ENCODE peak calls at places on chromosomes 6 and 20, in nine cellular contexts. O is A549, L is fibroblast of mammary gland, U is GM12865, G is MM.1S, Y is cardiac muscle cell, X is colonic mucosa, H is dorsolateral prefrontal cortex, Z is neuronal stem cell. T is an unnamed sample.

GRCh38 chr6:168194732-168195565 is 115.9 kb upstream of the FRMD1 start:
- DNase-seq in Z (no peak), U (no peak), L (no peak), G (no peak), X (no peak), Y (no peak), O (no peak), H (peak; percentile 33), T (no peak)

GRCh38 chr6:157908369-157909281 is 73.0 kb upstream of the SYNJ2 start:
- DNase-seq in O (no peak), X (no peak), G (no peak), L (no peak), Y (no peak), U (peak; percentile 23), Z (no peak), H (no peak), T (peak; percentile 19)

GRCh38 chr6:147506704-147507114 is 1.8 kb upstream of the SAMD5 start:
- DNase-seq in Z (peak; percentile 51), L (peak; percentile 49), Y (peak; percentile 78), G (peak; percentile 38), H (peak; percentile 81), X (peak; percentile 87), U (peak; percentile 58), O (peak; percentile 55), T (no peak)

GRCh38 chr6:52543262-52543661 is 33.6 kb downstream of the TRAM2 start:
- DNase-seq in Y (no peak), L (peak; percentile 65), H (no peak), G (no peak), O (no peak), U (no peak), Z (no peak), X (no peak), T (no peak)

GRCh38 chr6:9461161-9461560 is 953.7 kb downstream of the TFAP2A start:
- DNase-seq in O (no peak), L (no peak), G (no peak), H (no peak), Z (no peak), U (no peak), Y (no peak), X (no peak), T (no peak)

GRCh38 chr6:90217621-90218496 is 78.8 kb downstream of the BACH2 start:
- DNase-seq in Y (peak; percentile 85), O (peak; percentile 87), G (no peak), H (peak; percentile 48), U (no peak), X (peak; percentile 36), Z (no peak), L (peak; percentile 84), T (no peak)

GRCh38 chr6:157679605-157680580 is 143.2 kb upstream of the SNX9 start:
- DNase-seq in Z (no peak), L (peak; percentile 19), Y (no peak), X (no peak), U (peak; percentile 14), G (no peak), O (peak; percentile 28), H (no peak), T (no peak)

GRCh38 chr6:35049885-35050284 is 91.3 kb downstream of the TCP11 start:
- DNase-seq in G (no peak), Y (no peak), O (no peak), X (peak; percentile 56), H (no peak), L (peak; percentile 77), U (no peak), Z (no peak), T (no peak)

GRCh38 chr20:57070296-57070695 is 196.1 kb downstream of the BMP7 start:
- DNase-seq in X (no peak), G (no peak), U (no peak), Z (no peak), H (no peak), L (no peak), O (no peak), Y (no peak), T (no peak)

GRCh38 chr6:43203718-43204095 is 21.7 kb downstream of the CUL9 start:
- DNase-seq in O (no peak), Y (no peak), X (no peak), H (no peak), G (no peak), Z (no peak), L (no peak), U (no peak), T (no peak)

GRCh38 chr6:69865126-69865525 is 1.2 kb upstream of the COL19A1 start:
- DNase-seq in L (peak; percentile 73), Z (no peak), O (no peak), X (no peak), G (no peak), U (no peak), H (no peak), Y (no peak), T (no peak)

GRCh38 chr20:62489186-62489939 is 13.6 kb upstream of the GATA5 start:
- DNase-seq in L (no peak), Z (no peak), H (no peak), U (no peak), X (no peak), Y (no peak), G (no peak), O (peak; percentile 36), T (no peak)

GRCh38 chr20:51654495-51654894 is 112.0 kb upstream of the NFATC2 start:
- DNase-seq in O (no peak), Y (no peak), Z (no peak), L (no peak), H (no peak), G (no peak), U (no peak), X (no peak), T (no peak)

GRCh38 chr20:9928955-9929354 is 90.1 kb upstream of the PAK5 start:
- DNase-seq in O (no peak), L (no peak), G (no peak), Y (no peak), H (no peak), X (no peak), U (no peak), Z (no peak), T (no peak)

GRCh38 chr6:9620263-9620662 is 794.6 kb downstream of the TFAP2A start:
- DNase-seq in U (peak; percentile 46), H (no peak), L (no peak), Z (no peak), Y (no peak), X (no peak), O (no peak), G (no peak), T (no peak)

GRCh38 chr20:6792789-6793188 is 25.3 kb downstream of the BMP2 start:
- DNase-seq in U (no peak), L (no peak), Y (no peak), X (no peak), O (no peak), G (no peak), H (no peak), Z (no peak), T (no peak)

GRCh38 chr6:104531591-104531990 is 328.1 kb downstream of the HACE1 start:
- DNase-seq in Y (no peak), O (no peak), U (no peak), Z (no peak), H (no peak), G (no peak), L (no peak), X (no peak), T (no peak)

GRCh38 chr6:38354033-38354373 is 285.7 kb downstream of the BTBD9 start:
- DNase-seq in H (no peak), U (peak; percentile 26), L (no peak), X (no peak), G (no peak), O (no peak), Z (no peak), Y (no peak), T (no peak)

DNA sequence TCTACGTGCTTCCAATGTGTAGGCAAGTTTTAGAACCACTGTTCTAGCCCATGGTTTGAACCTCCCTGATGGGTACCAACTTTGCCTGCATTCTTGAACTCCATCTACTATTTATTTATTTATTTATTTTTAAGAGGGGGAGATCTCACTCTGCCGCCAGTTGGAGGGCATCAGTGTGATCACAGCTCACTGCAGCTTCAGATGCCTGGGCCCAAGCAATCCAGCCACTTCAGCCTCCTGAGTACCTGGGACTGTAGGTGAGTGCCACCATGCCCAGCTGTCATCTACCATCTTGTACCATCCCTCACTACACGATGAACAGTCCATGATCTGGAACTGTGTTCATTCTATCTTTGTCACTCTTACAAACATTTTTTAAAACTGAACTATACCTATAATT is 28.2 kb downstream of the HLA-F start:
- DNase-seq in G (no peak), U (no peak), L (no peak), Z (no peak), X (no peak), Y (no peak), H (no peak), O (no peak), T (no peak)
- H3K4me3 ChIP-seq in G (no peak overlapping the region), U (peak overlapping the region; percentile 95), L (peak overlapping the region; percentile 81), Z (no peak overlapping the region), X (no peak overlapping the region), Y (no peak overlapping the region), H (no peak overlapping the region), O (no peak overlapping the region), T (no peak overlapping the region)

GRCh38 chr6:14921170-14921569 is 324.7 kb upstream of the JARID2 start:
- DNase-seq in O (no peak), L (no peak), U (no peak), H (no peak), Z (no peak), X (peak; percentile 32), G (no peak), Y (no peak), T (no peak)
- H3K4me3 ChIP-seq in O (no peak overlapping the region), L (no peak overlapping the region), U (no peak overlapping the region), H (no peak overlapping the region), Z (peak overlapping the region; percentile 12), X (no peak overlapping the region), G (no peak overlapping the region), Y (no peak overlapping the region), T (no peak overlapping the region)

GRCh38 chr20:49098136-49098535 is 52.0 kb downstream of the CSE1L start:
- DNase-seq in L (no peak), X (no peak), H (no peak), O (no peak), U (no peak), Z (no peak), G (no peak), Y (no peak), T (no peak)

GRCh38 chr20:49099011-49099410 is 52.9 kb downstream of the CSE1L start:
- DNase-seq in U (no peak), G (no peak), L (no peak), Y (no peak), O (no peak), X (no peak), Z (no peak), H (no peak), T (no peak)

GRCh38 chr20:49103647-49104364 is 57.7 kb downstream of the CSE1L start:
- DNase-seq in Y (no peak), O (no peak), Z (no peak), X (no peak), H (no peak), G (no peak), U (no peak), L (no peak), T (no peak)

GRCh38 chr20:49103019-49103418 is 56.9 kb downstream of the CSE1L start:
- DNase-seq in G (no peak), Z (no peak), H (no peak), Y (no peak), X (no peak), O (no peak), L (no peak), U (no peak), T (no peak)

GRCh38 chr20:49100934-49101333 is 54.8 kb downstream of the CSE1L start:
- DNase-seq in Z (no peak), U (no peak), L (no peak), H (no peak), X (no peak), G (peak; percentile 21), Y (no peak), O (no peak), T (no peak)
- H3K4me3 ChIP-seq in Z (no peak overlapping the region), U (no peak overlapping the region), L (no peak overlapping the region), H (no peak overlapping the region), X (no peak overlapping the region), G (no peak overlapping the region), Y (no peak overlapping the region), O (no peak overlapping the region), T (no peak overlapping the region)

GRCh38 chr20:36093804-36094145 is 60.8 kb upstream of the EPB41L1 start:
- DNase-seq in Z (no peak), X (no peak), U (no peak), Y (no peak), H (no peak), L (no peak), G (no peak), O (no peak), T (no peak)
- H3K4me3 ChIP-seq in Z (peak overlapping the region; percentile 98), X (peak overlapping the region; percentile 69), U (no peak overlapping the region), Y (peak overlapping the region; percentile 67), H (peak overlapping the region; percentile 71), L (peak overlapping the region; percentile 1), G (peak overlapping the region; percentile 81), O (peak overlapping the region; percentile 97), T (no peak overlapping the region)